ENCODE peak calls at places on chromosomes 7 and 10, in nine cellular contexts. W is breast epithelium; X is endothelial cell of umbilical vein; O is naive thymus-derived CD4-positive, alpha-beta T cell; F is GM23338; A is IMR-90; V is GM23248; M is CD8-positive, alpha-beta T cell; N is neural progenitor cell. L is an unnamed sample. For H3K36me3 and H3K4me1, the result is how much of the 10 kb centered on the place peaks cover.

GRCh38 chr7:157318015-157318706 is 18.6 kb upstream of the DNAJB6 start:
- DNase-seq in W (peak), X (no peak), O (no peak), F (no peak), A (peak), V (peak), M (no peak), N (no peak), L (no peak)

GRCh38 chr7:5479133-5479745 is 55.6 kb upstream of the TNRC18 start:
- DNase-seq in W (no peak), X (no peak), O (no peak), F (no peak), A (peak), V (no peak), M (no peak), N (no peak), L (no peak)

GRCh38 chr7:83130623-83131545 is 31.8 kb downstream of the PCLO start:
- DNase-seq in W (no peak), X (peak), O (no peak), F (no peak), A (no peak), V (no peak), M (no peak), N (no peak), L (no peak)

GRCh38 chr7:139775829-139776266 is 1.9 kb downstream of the HIPK2 start:
- DNase-seq in W (no peak), X (peak), O (peak), F (peak), A (peak), V (peak), M (peak), N (peak), L (peak)

GRCh38 chr7:79361214-79361613 is 92.3 kb downstream of the MAGI2 start:
- DNase-seq in W (no peak), X (no peak), O (no peak), F (peak), A (no peak), V (no peak), M (no peak), N (peak), L (no peak)

GRCh38 chr10:123783296-123783695 is 108.3 kb downstream of the CPXM2 start:
- DNase-seq in W (no peak), X (no peak), O (no peak), F (no peak), A (no peak), V (no peak), M (no peak), N (no peak), L (no peak)

GRCh38 chr10:122276611-122277205 is 5.6 kb downstream of the BTBD16 start:
- DNase-seq in W (no peak), X (no peak), O (no peak), F (peak), A (peak), V (peak), M (no peak), N (no peak), L (no peak)

GRCh38 chr10:11884706-11885423 is 61.7 kb downstream of the PROSER2 start:
- DNase-seq in W (peak), X (no peak), O (no peak), F (no peak), A (no peak), V (no peak), M (no peak), N (no peak), L (no peak)

GRCh38 chr10:30080161-30080560 is 20.8 kb upstream of the JCAD start:
- DNase-seq in W (no peak), X (no peak), O (no peak), F (no peak), A (peak), V (peak), M (no peak), N (no peak), L (no peak)

GRCh38 chr10:28942012-28942411 is 264.7 kb downstream of the BAMBI start:
- DNase-seq in W (no peak), X (no peak), O (no peak), F (no peak), A (no peak), V (no peak), M (no peak), N (no peak), L (no peak)

GRCh38 chr7:45709168-45710034 is 135.2 kb downstream of the ADCY1 start:
- DNase-seq in W (peak), X (no peak), O (no peak), F (no peak), A (peak), V (peak), M (no peak), N (no peak), L (peak)

GRCh38 chr7:33779216-33779615 is 126.1 kb upstream of the BMPER start:
- DNase-seq in W (no peak), X (no peak), O (no peak), F (no peak), A (no peak), V (no peak), M (no peak), N (no peak), L (no peak)

GRCh38 chr7:1943326-1943725 is 273.2 kb downstream of the ELFN1 start:
- DNase-seq in W (no peak), X (peak), O (peak), F (no peak), A (no peak), V (no peak), M (no peak), N (no peak), L (no peak)
- H3K27ac ChIP-seq in W (no peak), X (no peak), O (peak), F (no peak), A (no peak), V (no peak), M (no peak), N (peak), L (no peak)

DNA sequence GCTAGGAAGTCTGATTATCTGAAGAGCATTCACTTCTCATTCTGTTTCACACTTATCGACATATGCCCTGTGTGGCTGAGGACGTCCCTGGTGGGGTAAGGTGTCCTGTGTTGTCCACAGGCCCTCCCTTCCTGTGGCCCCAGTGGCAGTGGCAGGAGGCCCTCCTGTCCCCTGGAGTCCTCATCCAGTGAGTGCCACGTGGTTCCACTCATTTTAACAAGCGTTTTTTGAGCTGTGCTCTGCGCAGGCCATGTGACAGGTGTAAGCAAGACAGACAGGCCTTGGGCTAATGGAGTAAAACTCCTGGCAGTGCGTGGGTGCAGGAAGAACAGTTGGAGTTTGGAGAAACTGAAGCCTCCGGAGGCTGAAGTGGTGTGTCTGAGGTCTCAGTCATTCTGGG is 39.3 kb upstream of the PPIF start:
- DNase-seq in W (no peak), X (no peak), O (no peak), F (no peak), A (no peak), V (no peak), M (no peak), N (no peak), L (peak)
- H3K36me3 ChIP-seq in W (under half), X (half or more), O (under half), F (under half), A (half or more), V (under half), M (under half), N (under half), L (under half)

DNA sequence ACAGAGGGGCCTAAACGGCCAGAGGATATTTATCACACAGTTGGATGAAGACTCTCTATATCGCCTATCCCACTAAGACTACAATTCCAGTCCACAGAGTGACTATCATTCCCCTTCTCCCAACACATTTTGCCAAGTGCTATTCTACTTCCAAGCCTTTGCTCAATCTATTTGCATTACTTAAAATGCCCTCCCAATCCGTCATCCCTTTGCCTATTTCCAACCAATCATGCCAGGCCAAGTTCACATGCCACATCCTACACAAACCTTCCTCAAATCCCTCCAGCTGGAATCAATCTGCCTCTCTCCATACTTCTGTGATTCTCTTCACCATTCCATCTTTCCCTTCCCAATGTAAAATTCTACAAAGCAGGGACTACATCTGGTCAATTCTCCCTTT is 38.2 kb downstream of the SMURF1 start:
- DNase-seq in W (no peak), X (no peak), O (no peak), F (no peak), A (no peak), V (no peak), M (no peak), N (no peak), L (no peak)
- H3K4me1 ChIP-seq in W (under half), X (half or more), O (under half), F (under half), A (under half), V (half or more), M (under half), N (under half), L (half or more)

GRCh38 chr10:72503241-72503640 is 122.6 kb downstream of the MICU1 start:
- DNase-seq in W (no peak), X (no peak), O (no peak), F (no peak), A (peak), V (peak), M (no peak), N (no peak), L (no peak)
- H3K27ac ChIP-seq in W (no peak), X (no peak), O (no peak), F (no peak), A (no peak), V (peak), M (no peak), N (no peak), L (no peak)

GRCh38 chr7:50620418-50620817 is 55.2 kb upstream of the DDC start:
- DNase-seq in W (no peak), X (no peak), O (no peak), F (no peak), A (no peak), V (no peak), M (no peak), N (no peak), L (no peak)

GRCh38 chr7:50621932-50622587 is 56.9 kb upstream of the DDC start:
- DNase-seq in W (no peak), X (no peak), O (no peak), F (no peak), A (no peak), V (no peak), M (no peak), N (no peak), L (no peak)

GRCh38 chr7:50618281-50618680 is 53.1 kb upstream of the DDC start:
- DNase-seq in W (no peak), X (no peak), O (no peak), F (no peak), A (no peak), V (no peak), M (no peak), N (no peak), L (no peak)

GRCh38 chr7:50621206-50621605 is 56.0 kb upstream of the DDC start:
- DNase-seq in W (no peak), X (no peak), O (no peak), F (no peak), A (no peak), V (no peak), M (no peak), N (no peak), L (no peak)

DNA sequence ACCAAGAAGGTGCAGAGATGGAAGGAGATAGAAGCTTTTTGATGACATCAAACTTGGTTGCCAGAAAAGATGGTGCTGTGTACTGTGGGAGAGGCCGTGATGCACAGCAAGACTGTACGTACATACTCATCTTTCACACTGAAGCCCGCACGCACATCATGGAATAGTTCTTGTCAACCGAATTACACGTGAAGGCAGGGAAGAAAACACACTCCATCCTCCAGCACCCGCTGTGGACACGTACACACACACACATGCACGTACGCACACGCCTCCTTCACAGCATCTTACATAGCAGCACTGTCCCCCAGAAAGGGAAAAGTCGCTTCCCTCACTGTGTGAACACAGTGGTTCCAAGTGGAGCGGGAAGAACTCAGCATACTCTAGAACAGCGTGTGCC is 54.5 kb upstream of the DDC start:
- DNase-seq in W (no peak), X (no peak), O (no peak), F (no peak), A (no peak), V (no peak), M (no peak), N (no peak), L (no peak)
- H3K36me3 ChIP-seq in W (under half), X (under half), O (under half), F (under half), A (under half), V (under half), M (under half), N (under half), L (under half)

GRCh38 chr7:43679210-43680068 is 49.9 kb downstream of the COA1 start:
- DNase-seq in W (no peak), X (no peak), O (peak), F (no peak), A (no peak), V (no peak), M (no peak), N (no peak), L (no peak)

GRCh38 chr7:43674559-43675436 is 54.5 kb downstream of the COA1 start:
- DNase-seq in W (no peak), X (peak), O (no peak), F (no peak), A (peak), V (peak), M (no peak), N (no peak), L (no peak)

GRCh38 chr7:43677864-43678263 is 51.5 kb downstream of the COA1 start:
- DNase-seq in W (no peak), X (no peak), O (no peak), F (no peak), A (no peak), V (no peak), M (no peak), N (no peak), L (no peak)

GRCh38 chr7:43678315-43678714 is 51.0 kb downstream of the COA1 start:
- DNase-seq in W (no peak), X (no peak), O (no peak), F (no peak), A (no peak), V (no peak), M (no peak), N (no peak), L (no peak)

GRCh38 chr7:43680736-43681135 is 48.6 kb downstream of the COA1 start:
- DNase-seq in W (no peak), X (no peak), O (no peak), F (no peak), A (no peak), V (no peak), M (no peak), N (no peak), L (no peak)
- H3K4me1 ChIP-seq in W (under half), X (under half), O (under half), F (under half), A (under half), V (under half), M (half or more), N (under half), L (under half)

GRCh38 chr7:109641445-109641844 is 1071.8 kb downstream of the DNAJB9 start:
- DNase-seq in W (no peak), X (no peak), O (no peak), F (no peak), A (no peak), V (no peak), M (no peak), N (no peak), L (no peak)
- H3K27ac ChIP-seq in W (no peak), X (no peak), O (no peak), F (no peak), A (no peak), V (no peak), M (no peak), N (no peak), L (no peak)